ENCODE peak calls at places on chromosome 11, in ten cellular contexts. One of them, this sample, is unnamed.

GRCh38 chr11:46408407-46408986 is 16.9 kb upstream of the CHRM4 start:
- DNase-seq in neural progenitor cell: no peak
- DNase-seq in gastrocnemius medialis: no peak
- DNase-seq in prostate gland: no peak
- DNase-seq in esophagus muscularis mucosa: no peak
- DNase-seq in astrocyte of the cerebellum: no peak
- DNase-seq in cardiac muscle cell: no peak
- DNase-seq in AG09309: no peak
- DNase-seq in esophagus squamous epithelium: no peak
- DNase-seq in psoas muscle: no peak
- DNase-seq in this sample: no peak

GRCh38 chr11:130051077-130051476 is 18.6 kb upstream of the APLP2 start:
- DNase-seq in astrocyte of the cerebellum: no peak
- DNase-seq in psoas muscle: no peak
- DNase-seq in esophagus muscularis mucosa: no peak
- DNase-seq in neural progenitor cell: no peak
- DNase-seq in prostate gland: no peak
- DNase-seq in gastrocnemius medialis: no peak
- DNase-seq in cardiac muscle cell: peak
- DNase-seq in AG09309: no peak
- DNase-seq in esophagus squamous epithelium: no peak
- DNase-seq in this sample: peak

GRCh38 chr11:44143987-44144909 is 48.8 kb downstream of the EXT2 start:
- DNase-seq in gastrocnemius medialis: peak
- DNase-seq in prostate gland: peak
- DNase-seq in cardiac muscle cell: no peak
- DNase-seq in esophagus muscularis mucosa: no peak
- DNase-seq in AG09309: no peak
- DNase-seq in neural progenitor cell: no peak
- DNase-seq in psoas muscle: no peak
- DNase-seq in esophagus squamous epithelium: no peak
- DNase-seq in astrocyte of the cerebellum: no peak
- DNase-seq in this sample: no peak

GRCh38 chr11:73257342-73258103 is 14.6 kb upstream of the P2RY6 start:
- DNase-seq in prostate gland: no peak
- DNase-seq in gastrocnemius medialis: peak
- DNase-seq in cardiac muscle cell: peak
- DNase-seq in esophagus muscularis mucosa: no peak
- DNase-seq in psoas muscle: peak
- DNase-seq in neural progenitor cell: peak
- DNase-seq in AG09309: peak
- DNase-seq in esophagus squamous epithelium: no peak
- DNase-seq in astrocyte of the cerebellum: peak
- DNase-seq in this sample: peak

GRCh38 chr11:305834-306211 is 1.8 kb upstream of the IFITM2 start:
- DNase-seq in gastrocnemius medialis: no peak
- DNase-seq in astrocyte of the cerebellum: no peak
- DNase-seq in psoas muscle: no peak
- DNase-seq in AG09309: no peak
- DNase-seq in prostate gland: no peak
- DNase-seq in esophagus muscularis mucosa: no peak
- DNase-seq in esophagus squamous epithelium: no peak
- DNase-seq in neural progenitor cell: peak
- DNase-seq in cardiac muscle cell: no peak
- DNase-seq in this sample: no peak

GRCh38 chr11:61162092-61162935 is 1.1 kb upstream of the VPS37C start:
- DNase-seq in psoas muscle: no peak
- DNase-seq in gastrocnemius medialis: peak
- DNase-seq in astrocyte of the cerebellum: no peak
- DNase-seq in neural progenitor cell: no peak
- DNase-seq in esophagus muscularis mucosa: no peak
- DNase-seq in cardiac muscle cell: peak
- DNase-seq in esophagus squamous epithelium: no peak
- DNase-seq in AG09309: no peak
- DNase-seq in prostate gland: no peak
- DNase-seq in this sample: peak

GRCh38 chr11:60844045-60844869 is 2.3 kb downstream of the CCDC86 start:
- DNase-seq in gastrocnemius medialis: no peak
- DNase-seq in cardiac muscle cell: no peak
- DNase-seq in prostate gland: no peak
- DNase-seq in AG09309: no peak
- DNase-seq in psoas muscle: no peak
- DNase-seq in esophagus squamous epithelium: no peak
- DNase-seq in esophagus muscularis mucosa: no peak
- DNase-seq in neural progenitor cell: no peak
- DNase-seq in astrocyte of the cerebellum: no peak
- DNase-seq in this sample: peak

GRCh38 chr11:110830344-110831141 is 118.3 kb upstream of the ARHGAP20 start:
- DNase-seq in AG09309: no peak
- DNase-seq in esophagus squamous epithelium: no peak
- DNase-seq in neural progenitor cell: peak
- DNase-seq in prostate gland: no peak
- DNase-seq in astrocyte of the cerebellum: no peak
- DNase-seq in psoas muscle: no peak
- DNase-seq in esophagus muscularis mucosa: no peak
- DNase-seq in gastrocnemius medialis: no peak
- DNase-seq in cardiac muscle cell: no peak
- DNase-seq in this sample: no peak

GRCh38 chr11:93194673-93195291 is 3.0 kb downstream of the SLC36A4 start:
- DNase-seq in esophagus squamous epithelium: no peak
- DNase-seq in astrocyte of the cerebellum: no peak
- DNase-seq in prostate gland: no peak
- DNase-seq in gastrocnemius medialis: no peak
- DNase-seq in cardiac muscle cell: no peak
- DNase-seq in neural progenitor cell: no peak
- DNase-seq in AG09309: no peak
- DNase-seq in psoas muscle: no peak
- DNase-seq in esophagus muscularis mucosa: no peak
- DNase-seq in this sample: no peak

GRCh38 chr11:93197383-93198220 is at the start of gene SLC36A4:
- DNase-seq in AG09309: peak
- DNase-seq in esophagus squamous epithelium: peak
- DNase-seq in neural progenitor cell: peak
- DNase-seq in cardiac muscle cell: peak
- DNase-seq in prostate gland: peak
- DNase-seq in esophagus muscularis mucosa: peak
- DNase-seq in astrocyte of the cerebellum: peak
- DNase-seq in gastrocnemius medialis: peak
- DNase-seq in psoas muscle: peak
- DNase-seq in this sample: peak

GRCh38 chr11:93199616-93200015 is 1.8 kb upstream of the SLC36A4 start:
- DNase-seq in cardiac muscle cell: no peak
- DNase-seq in psoas muscle: no peak
- DNase-seq in gastrocnemius medialis: no peak
- DNase-seq in prostate gland: no peak
- DNase-seq in esophagus squamous epithelium: no peak
- DNase-seq in astrocyte of the cerebellum: no peak
- DNase-seq in AG09309: no peak
- DNase-seq in neural progenitor cell: no peak
- DNase-seq in esophagus muscularis mucosa: no peak
- DNase-seq in this sample: no peak

GRCh38 chr11:93198221-93198650 is 445 bp upstream of the SLC36A4 start:
- DNase-seq in esophagus squamous epithelium: no peak
- DNase-seq in gastrocnemius medialis: no peak
- DNase-seq in cardiac muscle cell: peak
- DNase-seq in esophagus muscularis mucosa: no peak
- DNase-seq in prostate gland: no peak
- DNase-seq in neural progenitor cell: no peak
- DNase-seq in AG09309: no peak
- DNase-seq in astrocyte of the cerebellum: peak
- DNase-seq in psoas muscle: no peak
- DNase-seq in this sample: no peak

DNA sequence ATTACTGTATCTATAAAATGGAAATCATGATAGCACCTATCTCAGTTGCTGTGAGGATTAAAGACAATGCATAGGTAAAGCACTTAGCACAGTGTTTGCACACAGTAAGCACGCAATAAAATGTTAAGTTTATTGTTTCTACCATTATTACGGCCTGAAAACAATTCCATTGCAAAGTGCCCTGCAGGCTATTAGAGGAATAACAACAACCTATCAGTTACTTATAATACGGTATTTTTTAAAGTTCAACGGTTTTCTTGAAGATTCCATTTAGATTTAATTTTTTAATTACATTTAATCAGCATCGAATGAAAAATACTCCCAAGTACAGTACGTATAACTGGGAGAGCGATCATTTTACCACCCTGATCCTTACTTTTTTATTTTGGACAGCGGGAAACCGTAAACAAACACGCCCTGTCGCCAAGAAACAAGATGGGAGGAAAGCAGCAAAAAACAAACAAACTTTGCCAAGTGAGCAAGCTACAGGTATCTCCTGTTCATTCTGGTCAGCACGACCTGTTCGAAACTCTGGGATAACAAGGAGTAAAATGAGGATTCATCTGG is 892 bp downstream of the SLC36A4 start:
- DNase-seq in esophagus squamous epithelium: no peak
- DNase-seq in prostate gland: no peak
- DNase-seq in cardiac muscle cell: no peak
- DNase-seq in AG09309: no peak
- DNase-seq in gastrocnemius medialis: no peak
- DNase-seq in neural progenitor cell: no peak
- DNase-seq in psoas muscle: no peak
- DNase-seq in esophagus muscularis mucosa: no peak
- DNase-seq in astrocyte of the cerebellum: no peak
- DNase-seq in this sample: no peak
- TF ChIP-seq CTCF in esophagus squamous epithelium: peak
- TF ChIP-seq CTCF in prostate gland: no peak
- TF ChIP-seq CTCF in cardiac muscle cell: peak
- TF ChIP-seq CTCF in AG09309: peak
- TF ChIP-seq CTCF in gastrocnemius medialis: no peak
- TF ChIP-seq CTCF in neural progenitor cell: peak
- TF ChIP-seq CTCF in psoas muscle: peak
- TF ChIP-seq CTCF in esophagus muscularis mucosa: peak
- TF ChIP-seq CTCF in astrocyte of the cerebellum: peak
- TF ChIP-seq CTCF in this sample: peak

DNA sequence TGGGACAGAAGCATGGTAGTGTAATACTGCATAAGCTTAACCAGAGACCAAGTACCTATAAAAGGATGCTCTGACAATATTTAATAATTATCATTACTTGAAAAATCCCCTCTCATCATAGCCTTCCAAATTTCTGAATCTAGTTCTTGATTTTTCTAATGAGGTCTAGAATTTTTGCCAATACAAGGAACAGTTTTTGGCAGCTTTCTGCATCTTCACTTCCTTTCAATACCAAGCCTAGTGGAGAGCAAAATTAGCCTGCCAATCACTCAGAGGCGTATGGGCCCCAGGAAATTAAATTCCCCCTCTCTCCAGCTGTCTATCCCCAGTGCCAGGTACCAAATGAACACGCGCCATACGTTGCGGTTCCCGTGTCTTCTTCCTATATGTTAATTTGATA is 293.8 kb downstream of the NTM start:
- DNase-seq in esophagus muscularis mucosa: no peak
- DNase-seq in psoas muscle: no peak
- DNase-seq in cardiac muscle cell: no peak
- DNase-seq in gastrocnemius medialis: no peak
- DNase-seq in AG09309: no peak
- DNase-seq in astrocyte of the cerebellum: no peak
- DNase-seq in prostate gland: no peak
- DNase-seq in neural progenitor cell: no peak
- DNase-seq in esophagus squamous epithelium: no peak
- DNase-seq in this sample: no peak
- H3K4me3 ChIP-seq in esophagus muscularis mucosa: no peak
- H3K4me3 ChIP-seq in psoas muscle: no peak
- H3K4me3 ChIP-seq in cardiac muscle cell: no peak
- H3K4me3 ChIP-seq in gastrocnemius medialis: no peak
- H3K4me3 ChIP-seq in AG09309: no peak
- H3K4me3 ChIP-seq in astrocyte of the cerebellum: no peak
- H3K4me3 ChIP-seq in prostate gland: no peak
- H3K4me3 ChIP-seq in neural progenitor cell: no peak
- H3K4me3 ChIP-seq in esophagus squamous epithelium: no peak
- H3K4me3 ChIP-seq in this sample: no peak

GRCh38 chr11:76380977-76381719 is at the start of the genes GVQW3 and THAP12:
- DNase-seq in esophagus muscularis mucosa: peak
- DNase-seq in AG09309: peak
- DNase-seq in astrocyte of the cerebellum: peak
- DNase-seq in gastrocnemius medialis: peak
- DNase-seq in neural progenitor cell: peak
- DNase-seq in cardiac muscle cell: peak
- DNase-seq in prostate gland: peak
- DNase-seq in esophagus squamous epithelium: peak
- DNase-seq in psoas muscle: peak
- DNase-seq in this sample: peak
- TF ChIP-seq CTCF in esophagus muscularis mucosa: peak
- TF ChIP-seq CTCF in AG09309: no peak
- TF ChIP-seq CTCF in astrocyte of the cerebellum: no peak
- TF ChIP-seq CTCF in gastrocnemius medialis: no peak
- TF ChIP-seq CTCF in neural progenitor cell: peak
- TF ChIP-seq CTCF in cardiac muscle cell: no peak
- TF ChIP-seq CTCF in prostate gland: no peak
- TF ChIP-seq CTCF in esophagus squamous epithelium: no peak
- TF ChIP-seq CTCF in psoas muscle: no peak
- TF ChIP-seq CTCF in this sample: no peak

DNA sequence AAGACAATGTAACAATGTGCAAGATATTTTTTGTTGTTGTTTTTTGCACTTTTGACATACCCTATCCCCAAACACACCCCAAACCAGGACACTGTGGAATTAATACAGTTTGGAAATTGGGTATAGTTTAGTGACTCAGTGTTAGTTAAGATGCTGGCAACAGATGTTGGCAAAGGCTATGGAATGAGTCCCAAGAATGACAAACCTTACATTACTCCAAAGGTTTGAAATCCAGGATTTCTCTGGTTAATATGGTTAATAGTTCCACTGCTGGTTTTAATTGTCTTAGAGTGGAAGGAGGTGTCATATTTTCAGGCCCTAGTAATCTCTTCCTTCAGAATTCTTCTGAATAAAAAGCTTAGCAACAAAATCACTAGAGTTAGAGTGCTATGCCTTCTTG is 805 bp downstream of the LPXN start:
- DNase-seq in psoas muscle: no peak
- DNase-seq in gastrocnemius medialis: no peak
- DNase-seq in esophagus squamous epithelium: no peak
- DNase-seq in esophagus muscularis mucosa: no peak
- DNase-seq in prostate gland: no peak
- DNase-seq in cardiac muscle cell: peak
- DNase-seq in neural progenitor cell: no peak
- DNase-seq in AG09309: peak
- DNase-seq in astrocyte of the cerebellum: peak
- DNase-seq in this sample: no peak
- H3K4me3 ChIP-seq in psoas muscle: peak
- H3K4me3 ChIP-seq in gastrocnemius medialis: no peak
- H3K4me3 ChIP-seq in esophagus squamous epithelium: peak
- H3K4me3 ChIP-seq in esophagus muscularis mucosa: peak
- H3K4me3 ChIP-seq in prostate gland: no peak
- H3K4me3 ChIP-seq in cardiac muscle cell: no peak
- H3K4me3 ChIP-seq in neural progenitor cell: no peak
- H3K4me3 ChIP-seq in AG09309: peak
- H3K4me3 ChIP-seq in astrocyte of the cerebellum: no peak
- H3K4me3 ChIP-seq in this sample: no peak